ENCODE peak calls at places on chromosomes 13 and 19, in four cellular contexts. One of them, this sample, is unnamed.

GRCh38 chr19:3801412-3802096 is 15.4 kb upstream of the MATK start:
- DNase-seq in H1: peak
- DNase-seq in HepG2: no peak
- DNase-seq in K562: peak
- DNase-seq in this sample: no peak

GRCh38 chr13:90237852-90238251 is 1109.6 kb upstream of the MIR17HG start:
- DNase-seq in K562: no peak
- DNase-seq in HepG2: no peak
- DNase-seq in H1: no peak
- DNase-seq in this sample: no peak

GRCh38 chr13:44906758-44907157 is 82.5 kb downstream of the NUFIP1 start:
- DNase-seq in H1: no peak
- DNase-seq in HepG2: no peak
- DNase-seq in K562: no peak
- DNase-seq in this sample: no peak

GRCh38 chr19:17860331-17860992 is 752 bp downstream of the RPL18A start:
- DNase-seq in H1: no peak
- DNase-seq in K562: peak
- DNase-seq in HepG2: no peak
- DNase-seq in this sample: no peak

GRCh38 chr19:15251749-15252397 is 19.6 kb upstream of the EPHX3 start:
- DNase-seq in HepG2: peak
- DNase-seq in K562: peak
- DNase-seq in H1: peak
- DNase-seq in this sample: no peak

GRCh38 chr19:34731019-34731829 is 2.8 kb upstream of the ZNF181 start:
- DNase-seq in HepG2: no peak
- DNase-seq in H1: no peak
- DNase-seq in K562: peak
- DNase-seq in this sample: no peak

GRCh38 chr13:32695602-32696250 is 109.5 kb downstream of the PDS5B start:
- DNase-seq in K562: no peak
- DNase-seq in H1: no peak
- DNase-seq in HepG2: no peak
- DNase-seq in this sample: no peak

GRCh38 chr19:49597703-49597974 is 6.7 kb downstream of the PRR12 start:
- DNase-seq in H1: no peak
- DNase-seq in HepG2: no peak
- DNase-seq in K562: no peak
- DNase-seq in this sample: no peak

GRCh38 chr13:28401303-28402056 is 93.4 kb downstream of the FLT1 start:
- DNase-seq in HepG2: no peak
- DNase-seq in K562: no peak
- DNase-seq in H1: no peak
- DNase-seq in this sample: peak

GRCh38 chr13:113786262-113786841 is 27.3 kb downstream of the TMEM255B start:
- DNase-seq in K562: no peak
- DNase-seq in HepG2: no peak
- DNase-seq in H1: no peak
- DNase-seq in this sample: no peak
- TF ChIP-seq CBX5 in K562: no peak
- TF ChIP-seq CBX5 in HepG2: no peak
- TF ChIP-seq CBX5 in H1: no peak
- TF ChIP-seq CBX5 in this sample: no peak

GRCh38 chr19:41850381-41850780 is 5.5 kb downstream of the DMRTC2 start:
- DNase-seq in K562: no peak
- DNase-seq in H1: no peak
- DNase-seq in HepG2: no peak
- DNase-seq in this sample: no peak

GRCh38 chr19:41853344-41853743 is 6.7 kb upstream of the RPS19 start:
- DNase-seq in K562: no peak
- DNase-seq in HepG2: no peak
- DNase-seq in H1: no peak
- DNase-seq in this sample: no peak

GRCh38 chr19:41851456-41851855 is 6.6 kb downstream of the DMRTC2 start:
- DNase-seq in HepG2: no peak
- DNase-seq in H1: no peak
- DNase-seq in K562: no peak
- DNase-seq in this sample: no peak

GRCh38 chr19:41849067-41849466 is 4.2 kb downstream of the DMRTC2 start:
- DNase-seq in H1: no peak
- DNase-seq in K562: no peak
- DNase-seq in HepG2: no peak
- DNase-seq in this sample: no peak

DNA sequence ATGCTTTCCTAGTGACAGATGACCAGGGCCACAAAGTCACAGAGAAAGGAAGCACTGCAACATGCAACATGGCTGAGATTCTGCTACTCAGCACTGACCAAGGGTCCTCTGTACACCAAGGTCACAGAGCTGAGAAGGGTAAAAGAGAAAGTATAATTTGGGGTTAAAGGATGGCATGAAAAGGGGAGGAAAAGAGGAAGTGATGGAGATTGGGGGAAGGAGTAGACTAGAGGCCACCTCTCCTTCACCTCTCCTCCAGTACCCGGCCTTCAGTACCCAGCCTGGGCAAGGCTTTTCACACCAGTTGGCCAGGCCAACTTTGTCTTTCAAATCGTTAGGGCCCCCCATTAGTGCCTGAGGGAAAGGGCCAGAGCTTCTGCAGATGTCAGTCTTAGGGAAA is 6.3 kb upstream of the RPS19 start:
- DNase-seq in K562: no peak
- DNase-seq in HepG2: no peak
- DNase-seq in H1: no peak
- DNase-seq in this sample: no peak
- TF ChIP-seq EZH2 in K562: no peak
- TF ChIP-seq EZH2 in HepG2: no peak
- TF ChIP-seq EZH2 in H1: no peak
- TF ChIP-seq EZH2 in this sample: no peak

GRCh38 chr13:110471833-110472162 is 89.7 kb downstream of the RAB20 start:
- DNase-seq in H1: no peak
- DNase-seq in K562: peak
- DNase-seq in HepG2: no peak
- DNase-seq in this sample: peak
- TF ChIP-seq SP1 in H1: no peak
- TF ChIP-seq SP1 in K562: peak
- TF ChIP-seq SP1 in HepG2: no peak
- TF ChIP-seq SP1 in this sample: peak

DNA sequence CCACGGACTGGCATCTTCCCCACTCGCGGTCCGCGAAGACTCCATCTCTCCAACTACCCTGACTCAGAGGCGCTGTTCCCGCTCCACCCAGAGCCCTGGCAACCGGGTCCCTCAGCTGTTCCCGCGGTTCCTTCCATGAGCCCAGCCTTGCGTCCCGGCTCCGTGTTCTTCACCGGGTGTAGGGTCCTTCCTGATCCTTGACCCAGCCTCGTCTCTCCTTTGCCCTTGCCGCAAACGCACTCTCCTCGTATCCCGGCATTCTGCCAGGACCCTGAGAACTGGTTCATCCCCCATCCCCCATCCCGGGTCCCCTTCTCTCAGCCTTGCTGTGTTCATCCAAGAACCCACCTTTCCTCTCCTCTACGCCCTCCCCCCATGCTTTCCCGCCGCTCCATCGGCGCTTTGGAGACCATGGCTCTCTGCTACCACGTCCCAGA is 705 bp downstream of the ICAM5 start:
- DNase-seq in H1: peak
- DNase-seq in HepG2: no peak
- DNase-seq in K562: peak
- DNase-seq in this sample: no peak
- TF ChIP-seq CBX5 in H1: no peak
- TF ChIP-seq CBX5 in HepG2: no peak
- TF ChIP-seq CBX5 in K562: no peak
- TF ChIP-seq CBX5 in this sample: no peak

GRCh38 chr13:101916108-101916757 is 463.8 kb downstream of the ITGBL1 start:
- DNase-seq in K562: no peak
- DNase-seq in HepG2: no peak
- DNase-seq in H1: peak
- DNase-seq in this sample: no peak
- TF ChIP-seq EZH2 in K562: no peak
- TF ChIP-seq EZH2 in HepG2: no peak
- TF ChIP-seq EZH2 in H1: peak
- TF ChIP-seq EZH2 in this sample: no peak

This sample was measured in GM12878.